ENCODE peak calls at places on chromosomes 13 and 19, in six cellular contexts. P, T, W, Y, I and M are unnamed samples.
A peak's percentile ranks its signal among the peaks of the same experiment; 100 is the strongest.

GRCh38 chr19:38030681-38031422 is 123.8 kb downstream of the SIPA1L3 start:
- DNase-seq in P (no peak), T (no peak), I (no peak), Y (no peak), W (no peak), M (no peak)

GRCh38 chr13:101383595-101383994 is 32.7 kb downstream of the NALCN start:
- DNase-seq in W (no peak), I (no peak), Y (no peak), P (no peak), T (no peak), M (no peak)

GRCh38 chr13:94312511-94313191 is 166.8 kb downstream of the DCT start:
- DNase-seq in W (no peak), T (peak; percentile 45), I (no peak), Y (no peak), P (no peak), M (no peak)

GRCh38 chr13:26247011-26247410 is 6.9 kb upstream of the CDK8 start:
- DNase-seq in W (no peak), Y (no peak), P (no peak), I (no peak), T (no peak), M (no peak)

GRCh38 chr13:106129993-106130392 is 405.5 kb downstream of the EFNB2 start:
- DNase-seq in W (no peak), I (no peak), T (no peak), Y (no peak), P (no peak), M (no peak)

GRCh38 chr19:31387662-31388175 is 38.5 kb upstream of the TSHZ3 start:
- DNase-seq in T (no peak), P (no peak), W (no peak), I (no peak), Y (no peak), M (no peak)

GRCh38 chr19:44890366-44891015 is 563 bp upstream of the TOMM40 start:
- DNase-seq in Y (no peak), P (no peak), I (peak; percentile 100), W (peak; percentile 99), T (peak; percentile 100), M (peak; percentile 100)

GRCh38 chr13:110187501-110188161 is 119.3 kb downstream of the COL4A1 start:
- DNase-seq in P (no peak), W (peak; percentile 88), I (peak; percentile 37), Y (no peak), T (no peak), M (no peak)

GRCh38 chr13:49679244-49679643 is 12.0 kb downstream of the EBPL start:
- DNase-seq in W (peak; percentile 16), T (peak; percentile 38), I (peak; percentile 21), P (no peak), Y (no peak), M (no peak)

GRCh38 chr13:33483471-33483870 is 197.9 kb upstream of the STARD13 start:
- DNase-seq in Y (no peak), W (no peak), P (no peak), T (no peak), I (no peak), M (no peak)

GRCh38 chr19:42270346-42271044 is 1.4 kb downstream of the CIC start:
- DNase-seq in I (peak; percentile 72), T (peak; percentile 88), W (peak; percentile 70), P (peak; percentile 60), Y (peak; percentile 62), M (no peak)

GRCh38 chr13:97257800-97258799 is 36.0 kb downstream of the MBNL2 start:
- DNase-seq in I (peak; percentile 98), W (peak; percentile 97), P (no peak), T (peak; percentile 45), Y (no peak), M (no peak)

GRCh38 chr19:43560687-43561086 is 14.6 kb downstream of the XRCC1 start:
- DNase-seq in I (no peak), P (no peak), Y (no peak), T (no peak), W (peak; percentile 49), M (no peak)

GRCh38 chr13:102651392-102651791 is 43.5 kb downstream of the METTL21C start:
- DNase-seq in W (no peak), I (peak; percentile 75), Y (no peak), P (no peak), T (no peak), M (no peak)

GRCh38 chr13:90518398-90518797 is 829.1 kb upstream of the MIR17HG start:
- DNase-seq in W (no peak), Y (no peak), P (no peak), I (no peak), T (no peak), M (no peak)

GRCh38 chr19:29942404-29943261 is 594 bp downstream of the URI1 start:
- DNase-seq in I (peak; percentile 28), P (peak; percentile 60), T (peak; percentile 88), Y (peak; percentile 84), W (peak; percentile 5), M (no peak)

GRCh38 chr13:52001120-52001731 is 10.0 kb downstream of the ATP7B start:
- DNase-seq in W (no peak), T (peak; percentile 69), Y (no peak), I (peak; percentile 38), P (peak; percentile 7), M (no peak)

GRCh38 chr13:21576424-21576823 is 27.5 kb downstream of the MICU2 start:
- DNase-seq in T (no peak), W (no peak), P (no peak), Y (no peak), I (peak; percentile 7), M (no peak)

GRCh38 chr13:46905249-46905648 is 8.4 kb upstream of the HTR2A start:
- DNase-seq in I (no peak), P (no peak), T (no peak), Y (no peak), W (no peak), M (no peak)

GRCh38 chr13:80123945-80124344 is 217.0 kb downstream of the SPRY2 start:
- DNase-seq in T (no peak), Y (no peak), W (no peak), P (no peak), I (no peak), M (no peak)

GRCh38 chr19:3482507-3483225 is 575 bp downstream of the SMIM44 start:
- DNase-seq in Y (peak; percentile 87), I (no peak), T (no peak), W (no peak), P (no peak), M (no peak)

GRCh38 chr19:49155830-49156346 is 692 bp upstream of the HRC start:
- DNase-seq in Y (no peak), T (no peak), I (no peak), W (no peak), P (no peak), M (no peak)

GRCh38 chr13:89457977-89458376 is 1786.8 kb downstream of the SLITRK5 start:
- DNase-seq in T (no peak), P (no peak), Y (no peak), W (peak; percentile 23), I (peak; percentile 6), M (no peak)

GRCh38 chr13:71758823-71759222 is 108.2 kb downstream of the DACH1 start:
- DNase-seq in T (no peak), I (peak; percentile 71), W (no peak), P (no peak), Y (no peak), M (no peak)

GRCh38 chr13:111337206-111337605 is 16.8 kb downstream of the TEX29 start:
- DNase-seq in T (no peak), Y (no peak), I (no peak), P (no peak), W (peak; percentile 70), M (no peak)

GRCh38 chr19:7010722-7011593 is 10.3 kb downstream of the MBD3L2B start:
- DNase-seq in I (no peak), W (no peak), Y (no peak), P (no peak), T (no peak), M (no peak)

GRCh38 chr13:71290963-71291937 is 575.8 kb downstream of the DACH1 start:
- DNase-seq in Y (no peak), T (peak; percentile 77), P (peak; percentile 8), W (peak; percentile 11), I (peak; percentile 25), M (no peak)

GRCh38 chr13:99278199-99278598 is 20.0 kb upstream of the GPR18 start:
- DNase-seq in T (peak; percentile 42), W (no peak), I (no peak), P (no peak), Y (no peak), M (no peak)

GRCh38 chr13:113949546-113949945 is 24.3 kb downstream of the C13orf46 start:
- DNase-seq in Y (no peak), W (no peak), P (no peak), T (no peak), I (no peak), M (no peak)

GRCh38 chr13:33244210-33244906 is 41.2 kb downstream of the STARD13 start:
- DNase-seq in Y (no peak), W (no peak), P (no peak), I (no peak), T (no peak), M (no peak)

GRCh38 chr19:14442904-14443631 is 10.0 kb downstream of the PKN1 start:
- DNase-seq in I (no peak), T (no peak), W (no peak), P (no peak), Y (no peak), M (no peak)

GRCh38 chr19:35049456-35049855 is 7.9 kb downstream of the HPN start:
- DNase-seq in T (no peak), W (no peak), P (no peak), Y (no peak), I (no peak), M (no peak)
- H3K27ac ChIP-seq in T (no peak overlapping the region), W (no peak overlapping the region), P (no peak overlapping the region), Y (no peak overlapping the region), I (no peak overlapping the region), M (peak overlapping the region; percentile 98)

GRCh38 chr13:30362005-30362788 is 54.8 kb upstream of the KATNAL1 start:
- DNase-seq in Y (no peak), T (no peak), W (no peak), P (no peak), I (no peak), M (no peak)
- H3K27ac ChIP-seq in Y (no peak overlapping the region), T (no peak overlapping the region), W (no peak overlapping the region), P (no peak overlapping the region), I (no peak overlapping the region), M (no peak overlapping the region)

GRCh38 chr19:55355213-55355821 is 798 bp upstream of the COX6B2 start:
- DNase-seq in I (no peak), T (no peak), Y (no peak), W (no peak), P (no peak), M (no peak)

GRCh38 chr19:55352746-55353145 is 1.8 kb downstream of the COX6B2 start:
- DNase-seq in I (no peak), P (no peak), T (no peak), Y (no peak), W (no peak), M (no peak)

GRCh38 chr19:55353356-55353802 is 1.1 kb downstream of the COX6B2 start:
- DNase-seq in T (no peak), I (no peak), W (no peak), Y (no peak), P (no peak), M (no peak)

GRCh38 chr19:55354698-55355212 is at the start of gene COX6B2:
- DNase-seq in W (no peak), P (no peak), Y (no peak), T (no peak), I (no peak), M (no peak)

GRCh38 chr19:55353803-55354697 is 469 bp downstream of the COX6B2 start:
- DNase-seq in W (peak; percentile 40), I (peak; percentile 71), T (peak; percentile 64), Y (peak; percentile 81), P (peak; percentile 66), M (peak; percentile 19)
- H3K27ac ChIP-seq in W (no peak overlapping the region), I (no peak overlapping the region), T (no peak overlapping the region), Y (no peak overlapping the region), P (no peak overlapping the region), M (no peak overlapping the region)

GRCh38 chr13:28140433-28141125 is 2.2 kb downstream of the PAN3 start:
- DNase-seq in I (peak; percentile 9), T (no peak), P (no peak), W (no peak), Y (no peak), M (no peak)
- H3K27ac ChIP-seq in I (no peak overlapping the region), T (no peak overlapping the region), P (no peak overlapping the region), W (no peak overlapping the region), Y (no peak overlapping the region), M (no peak overlapping the region)